ENCODE peak calls at places on chromosomes 11 and 22, in four cellular contexts. U is glutamatergic neuron, G is brain microvascular endothelial cell, H is fibroblast of lung. E is an unnamed sample.

GRCh38 chr11:72394456-72394855 is 39.9 kb downstream of the CLPB start:
- DNase-seq in H (no peak), G (no peak), U (no peak), E (no peak)

GRCh38 chr11:13207665-13208594 is 69.7 kb upstream of the BMAL1 start:
- DNase-seq in U (no peak), G (peak; percentile 82), H (peak; percentile 88), E (no peak)

GRCh38 chr11:16356751-16357365 is 512 bp upstream of the SOX6 start:
- DNase-seq in U (no peak), H (peak; percentile 23), G (peak; percentile 5), E (no peak)

GRCh38 chr22:40665312-40665711 is 14.0 kb upstream of the MCHR1 start:
- DNase-seq in G (no peak), U (no peak), H (peak; percentile 48), E (no peak)

GRCh38 chr11:59223611-59224010 is 10.9 kb upstream of the MPEG1 start:
- DNase-seq in G (no peak), H (no peak), U (no peak), E (no peak)

GRCh38 chr11:119421941-119422504 is 949 bp downstream of the THY1 start:
- DNase-seq in U (peak; percentile 66), G (no peak), H (peak; percentile 42), E (peak; percentile 19)

GRCh38 chr11:6526411-6527135 is 29.5 kb downstream of the DNHD1 start:
- DNase-seq in G (no peak), U (no peak), H (no peak), E (no peak)

GRCh38 chr11:13637125-13638119 is 31.0 kb upstream of the FAR1 start:
- DNase-seq in U (no peak), G (no peak), H (no peak), E (no peak)

GRCh38 chr11:35784699-35785098 is 122.1 kb downstream of the TRIM44 start:
- DNase-seq in H (no peak), U (no peak), G (no peak), E (no peak)
- TF ChIP-seq CTCF in H (no peak), U (no peak), G (no peak), E (no peak)

GRCh38 chr11:111479666-111480065 is 32.5 kb downstream of the BTG4 start:
- DNase-seq in H (no peak), U (no peak), G (no peak), E (no peak)
- TF ChIP-seq CTCF in H (no peak), U (peak; percentile 43), G (no peak), E (no peak)

DNA sequence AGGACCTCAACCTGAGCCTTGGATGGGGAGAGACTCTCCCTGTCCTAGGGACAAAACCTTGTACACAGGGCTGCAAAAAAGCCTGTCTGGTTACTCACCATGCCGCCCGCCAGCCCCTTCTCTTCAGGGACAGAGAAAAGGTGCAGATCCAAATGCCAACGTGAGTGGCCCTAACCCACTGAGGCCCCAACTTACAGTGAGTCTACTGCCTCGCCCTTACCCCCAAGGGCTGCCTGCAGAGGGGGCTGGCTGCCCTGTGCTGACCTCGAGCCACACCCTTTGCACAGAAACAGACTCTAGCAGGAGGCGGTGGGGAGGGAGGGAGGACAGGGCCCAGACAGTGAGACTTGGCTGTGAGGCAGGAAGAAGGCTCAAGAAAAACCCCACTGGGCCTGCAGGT is 13.5 kb upstream of the CHST1 start:
- DNase-seq in U (no peak), H (no peak), G (no peak), E (no peak)
- TF ChIP-seq CTCF in U (no peak), H (no peak), G (no peak), E (no peak)

GRCh38 chr11:10844364-10844763 is 13.5 kb downstream of the ZBED5 start:
- DNase-seq in H (no peak), U (no peak), G (no peak), E (no peak)

GRCh38 chr11:10845589-10845988 is 12.3 kb downstream of the ZBED5 start:
- DNase-seq in H (no peak), G (no peak), U (no peak), E (no peak)

GRCh38 chr11:10847960-10848860 is 9.6 kb downstream of the ZBED5 start:
- DNase-seq in U (no peak), H (no peak), G (no peak), E (no peak)

GRCh38 chr11:10846664-10847063 is 11.2 kb downstream of the ZBED5 start:
- DNase-seq in U (no peak), H (no peak), G (no peak), E (no peak)

DNA sequence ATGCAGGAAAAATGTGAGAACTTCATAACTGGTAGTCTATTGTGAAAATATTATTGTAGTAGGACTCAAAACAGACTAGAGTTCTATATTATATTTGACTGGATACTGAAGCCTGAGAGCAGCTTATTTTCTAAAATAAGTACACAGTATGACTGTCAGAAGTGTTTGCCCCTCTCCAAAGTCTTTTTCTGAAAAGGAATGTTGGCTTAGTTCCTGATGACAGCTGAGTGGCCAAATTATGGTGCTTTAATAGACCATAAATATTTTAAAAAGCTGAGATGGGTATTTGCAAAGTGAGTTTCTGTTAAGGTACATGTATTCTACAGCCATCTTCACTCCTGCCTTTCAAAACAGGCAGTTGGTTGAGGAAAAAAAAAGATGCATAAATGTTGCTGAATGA is 13.0 kb downstream of the ZBED5 start:
- DNase-seq in G (no peak), U (no peak), H (no peak), E (no peak)
- TF ChIP-seq CTCF in G (no peak), U (no peak), H (no peak), E (no peak)

GRCh38 chr11:19680824-19681368 is 31.7 kb upstream of the NAV2 start:
- DNase-seq in G (no peak), U (no peak), H (no peak), E (no peak)

GRCh38 chr11:19676508-19677379 is 35.9 kb upstream of the NAV2 start:
- DNase-seq in G (peak; percentile 25), H (no peak), U (no peak), E (no peak)

GRCh38 chr11:19683141-19683805 is 29.4 kb upstream of the NAV2 start:
- DNase-seq in G (no peak), H (peak; percentile 45), U (no peak), E (no peak)

GRCh38 chr11:19677380-19678080 is 35.1 kb upstream of the NAV2 start:
- DNase-seq in G (no peak), U (no peak), H (peak; percentile 83), E (no peak)

DNA sequence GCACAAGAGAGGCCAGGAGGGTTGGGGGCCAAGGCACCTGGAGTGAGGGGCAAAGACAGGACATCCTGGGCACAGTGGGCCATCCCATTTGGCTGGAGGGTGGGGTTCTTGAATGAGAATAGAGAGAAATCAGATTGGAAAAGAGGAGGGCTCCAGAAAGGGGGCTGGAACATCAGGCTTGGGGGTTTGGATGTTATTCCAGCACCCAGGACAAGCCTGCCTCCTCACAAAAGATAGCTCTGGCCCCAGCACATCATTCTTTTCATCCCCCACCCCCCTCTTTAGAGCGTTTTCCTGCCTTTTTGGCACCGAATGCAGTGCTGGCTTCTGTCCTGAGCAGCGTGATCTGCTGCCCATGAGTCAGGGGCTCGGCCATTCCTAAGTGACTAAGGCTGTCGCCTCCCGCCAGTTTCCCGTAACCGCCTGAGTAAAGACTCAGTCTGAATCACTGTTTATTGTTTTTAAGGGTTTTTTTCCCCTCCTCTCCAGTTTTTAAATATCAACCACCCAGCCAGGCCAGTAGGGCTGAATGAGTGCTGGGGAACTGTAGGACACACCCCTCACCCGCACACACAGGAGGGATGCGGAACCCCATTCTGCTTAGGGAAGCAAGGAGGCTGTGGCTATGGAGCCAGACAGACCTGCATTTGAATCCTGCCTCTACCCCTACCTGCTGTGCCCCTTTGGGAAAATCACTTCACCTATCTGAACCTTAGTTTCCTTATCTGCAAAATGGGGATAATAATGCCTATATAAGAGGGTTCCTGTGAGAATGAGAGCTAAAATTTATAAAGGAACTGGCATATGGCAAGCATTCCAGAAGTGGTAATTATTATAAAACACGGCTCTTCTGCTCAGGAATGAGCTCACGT is 32.4 kb upstream of the NAV2 start:
- DNase-seq in G (peak; percentile 98), H (peak; percentile 99), U (no peak), E (no peak)
- TF ChIP-seq CTCF in G (peak; percentile 39), H (peak; percentile 23), U (no peak), E (no peak)

GRCh38 chr22:38974826-38975175 is 7.3 kb upstream of the APOBEC3B start:
- DNase-seq in G (no peak), U (no peak), H (no peak), E (no peak)

GRCh38 chr22:38974170-38974825 is 7.8 kb upstream of the APOBEC3B start:
- DNase-seq in U (no peak), H (no peak), G (no peak), E (no peak)

GRCh38 chr22:38971202-38971601 is 10.9 kb upstream of the APOBEC3B start:
- DNase-seq in H (no peak), U (no peak), G (no peak), E (no peak)

GRCh38 chr22:38970548-38970947 is 11.6 kb upstream of the APOBEC3B start:
- DNase-seq in G (no peak), H (no peak), U (no peak), E (no peak)

DNA sequence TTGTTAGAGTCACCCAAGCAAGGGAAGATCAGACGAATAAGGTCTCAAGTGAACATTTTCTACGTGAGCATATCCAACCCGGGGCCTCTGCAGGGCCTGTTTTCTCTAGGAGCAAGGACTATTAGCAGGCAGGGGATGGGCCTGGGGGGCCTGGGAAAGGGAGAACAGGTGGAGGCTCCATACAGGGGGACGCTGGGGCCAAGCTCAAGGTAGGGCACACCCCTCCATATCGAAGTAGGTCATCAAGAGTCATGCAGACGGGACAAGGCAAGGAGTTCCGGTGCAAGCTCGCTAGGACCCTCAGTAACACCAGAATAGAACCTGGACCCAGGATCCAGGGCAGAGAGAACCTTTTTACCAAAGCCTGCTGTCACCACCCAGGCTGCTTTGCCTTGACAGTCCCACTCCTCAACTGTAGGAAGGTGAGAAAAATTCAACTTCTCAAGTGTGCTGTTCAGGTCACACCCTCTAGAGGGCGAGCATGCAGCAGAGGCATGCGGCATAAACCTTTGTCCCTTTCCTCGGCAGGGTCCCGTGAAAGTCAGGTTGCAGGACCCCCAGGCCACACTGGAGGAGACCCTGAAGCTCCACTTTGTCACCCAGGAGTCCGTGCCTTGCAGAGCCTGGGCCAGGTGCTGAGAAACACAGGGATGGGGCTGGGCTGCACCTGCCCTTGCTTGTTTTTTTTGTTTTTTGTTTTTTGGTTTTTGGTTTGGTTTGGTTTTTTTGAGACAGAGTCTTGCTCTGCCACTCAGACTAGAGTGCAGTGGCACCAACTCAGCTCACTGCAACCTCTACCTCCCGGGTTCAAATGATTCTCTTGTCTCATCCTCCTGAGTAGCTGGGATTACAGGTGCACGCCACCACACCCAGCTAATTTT is 8.6 kb upstream of the APOBEC3B start:
- DNase-seq in U (peak; percentile 69), G (no peak), H (peak; percentile 37), E (peak; percentile 47)
- TF ChIP-seq CTCF in U (peak; percentile 91), G (peak; percentile 80), H (peak; percentile 96), E (peak; percentile 81)

GRCh38 chr11:46385169-46386004 is 3.9 kb downstream of the MDK start:
- DNase-seq in G (no peak), H (no peak), U (no peak), E (no peak)

GRCh38 chr11:46383974-46384701 is 2.7 kb downstream of the MDK start:
- DNase-seq in H (no peak), U (no peak), G (no peak), E (no peak)

GRCh38 chr11:46382644-46383403 is 1.4 kb downstream of the MDK start:
- DNase-seq in H (peak; percentile 59), U (peak; percentile 70), G (no peak), E (no peak)

GRCh38 chr11:46381836-46382643 is 571 bp downstream of the MDK start:
- DNase-seq in H (no peak), G (no peak), U (peak; percentile 62), E (no peak)

GRCh38 chr11:46383404-46383758 is 1.9 kb downstream of the MDK start:
- DNase-seq in H (no peak), U (no peak), G (no peak), E (no peak)
- TF ChIP-seq CTCF in H (no peak), U (peak; percentile 41), G (no peak), E (no peak)

GRCh38 chr11:75429902-75430691 is 2.9 kb downstream of the KLHL35 start:
- DNase-seq in H (peak; percentile 65), U (peak; percentile 68), G (peak; percentile 27), E (peak; percentile 51)
- TF ChIP-seq CTCF in H (peak; percentile 4), U (no peak), G (no peak), E (peak; percentile 7)

E was measured in progenitor cell of endocrine pancreas.